ENCODE peak calls at places on chromosome 12, in nine cellular contexts. E is PC-3, T is A549, C is tibial artery, Z is adrenal gland, A is body of pancreas, X is transverse colon, O is heart left ventricle, G is keratinocyte. I is an unnamed sample. For H3K4me1, the result is how much of the 10 kb centered on the place peaks cover.

GRCh38 chr12:25200703-25201102 is 5.7 kb downstream of the ETFRF1 start:
- DNase-seq in E (no peak), T (no peak), C (no peak), Z (no peak), A (no peak), X (no peak), O (no peak), G (no peak), I (no peak)

GRCh38 chr12:69949324-69949723 is 124.3 kb downstream of the MYRFL start:
- DNase-seq in E (no peak), T (no peak), C (no peak), Z (no peak), A (no peak), X (no peak), O (no peak), G (no peak), I (peak)

GRCh38 chr12:70011353-70011752 is 186.3 kb downstream of the MYRFL start:
- DNase-seq in E (no peak), T (no peak), C (no peak), Z (no peak), A (no peak), X (no peak), O (no peak), G (no peak), I (no peak)

GRCh38 chr12:20213851-20214250 is 154.5 kb upstream of the PDE3A start:
- DNase-seq in E (no peak), T (no peak), C (no peak), Z (no peak), A (no peak), X (no peak), O (no peak), G (no peak), I (no peak)

GRCh38 chr12:91889059-91889458 is 256.6 kb downstream of the BTG1 start:
- DNase-seq in E (peak), T (no peak), C (no peak), Z (no peak), A (no peak), X (no peak), O (no peak), G (no peak), I (no peak)

GRCh38 chr12:3727877-3728632 is 24.9 kb downstream of the CRACR2A start:
- DNase-seq in E (no peak), T (no peak), C (no peak), Z (no peak), A (no peak), X (no peak), O (no peak), G (no peak), I (no peak)

GRCh38 chr12:111775205-111776193 is 8.8 kb downstream of the ALDH2 start:
- DNase-seq in E (peak), T (no peak), C (peak), Z (peak), A (peak), X (peak), O (peak), G (no peak), I (peak)

GRCh38 chr12:9111525-9111924 is 4.2 kb downstream of the A2M start:
- DNase-seq in E (no peak), T (no peak), C (no peak), Z (no peak), A (no peak), X (no peak), O (no peak), G (no peak), I (no peak)

GRCh38 chr12:96193725-96194571 is at the start of gene ELK3:
- DNase-seq in E (peak), T (peak), C (peak), Z (peak), A (peak), X (peak), O (peak), G (no peak), I (peak)

GRCh38 chr12:68980476-68981212 is 47.7 kb upstream of the CPM start:
- DNase-seq in E (peak), T (no peak), C (no peak), Z (no peak), A (peak), X (no peak), O (peak), G (peak), I (no peak)

GRCh38 chr12:10959777-10960176 is 20.7 kb upstream of the TAS2R14 start:
- DNase-seq in E (no peak), T (no peak), C (no peak), Z (no peak), A (no peak), X (no peak), O (no peak), G (no peak), I (no peak)

GRCh38 chr12:109606261-109607028 is 32.9 kb downstream of the MVK start:
- DNase-seq in E (no peak), T (no peak), C (no peak), Z (no peak), A (no peak), X (no peak), O (peak), G (no peak), I (no peak)

GRCh38 chr12:85834378-85834777 is 1.8 kb downstream of the RASSF9 start:
- DNase-seq in E (peak), T (no peak), C (no peak), Z (no peak), A (no peak), X (no peak), O (no peak), G (no peak), I (no peak)

GRCh38 chr12:130026608-130027176 is 122.9 kb upstream of the TMEM132D start:
- DNase-seq in E (peak), T (peak), C (no peak), Z (peak), A (peak), X (peak), O (no peak), G (no peak), I (no peak)

GRCh38 chr12:51863921-51864700 is 15.6 kb upstream of the FIGNL2 start:
- DNase-seq in E (no peak), T (no peak), C (no peak), Z (no peak), A (no peak), X (no peak), O (no peak), G (no peak), I (no peak)

GRCh38 chr12:63294327-63294632 is 143.3 kb upstream of the AVPR1A start:
- DNase-seq in E (peak), T (peak), C (no peak), Z (no peak), A (peak), X (no peak), O (no peak), G (no peak), I (no peak)

GRCh38 chr12:104323899-104324298 is 20.4 kb downstream of the EID3 start:
- DNase-seq in E (no peak), T (no peak), C (no peak), Z (no peak), A (no peak), X (no peak), O (no peak), G (no peak), I (no peak)

GRCh38 chr12:104508752-104509446 is 52.2 kb downstream of the CHST11 start:
- DNase-seq in E (no peak), T (no peak), C (no peak), Z (no peak), A (no peak), X (no peak), O (no peak), G (no peak), I (no peak)

GRCh38 chr12:52776913-52777395 is at the start of gene KRT76:
- DNase-seq in E (no peak), T (no peak), C (no peak), Z (no peak), A (no peak), X (no peak), O (no peak), G (no peak), I (no peak)

GRCh38 chr12:123954647-123955350 is 17.8 kb downstream of the CCDC92 start:
- DNase-seq in E (no peak), T (no peak), C (no peak), Z (no peak), A (no peak), X (no peak), O (no peak), G (no peak), I (no peak)

GRCh38 chr12:54984602-54985376 is at the start of gene TESPA1:
- DNase-seq in E (no peak), T (no peak), C (peak), Z (peak), A (peak), X (peak), O (peak), G (no peak), I (peak)

GRCh38 chr12:88360349-88360748 is 218.2 kb downstream of the TMTC3 start:
- DNase-seq in E (no peak), T (no peak), C (no peak), Z (no peak), A (no peak), X (no peak), O (no peak), G (no peak), I (no peak)

GRCh38 chr12:59620326-59620725 is 24.5 kb downstream of the SLC16A7 start:
- DNase-seq in E (peak), T (no peak), C (no peak), Z (no peak), A (no peak), X (no peak), O (no peak), G (no peak), I (no peak)

GRCh38 chr12:56158926-56159461 is 835 bp downstream of the MYL6 start:
- DNase-seq in E (peak), T (peak), C (peak), Z (peak), A (peak), X (peak), O (peak), G (no peak), I (peak)

GRCh38 chr12:23630524-23630923 is 318.9 kb downstream of the SOX5 start:
- DNase-seq in E (no peak), T (no peak), C (no peak), Z (no peak), A (no peak), X (no peak), O (no peak), G (no peak), I (no peak)

GRCh38 chr12:23631991-23632390 is 317.5 kb downstream of the SOX5 start:
- DNase-seq in E (no peak), T (no peak), C (no peak), Z (no peak), A (no peak), X (no peak), O (no peak), G (no peak), I (no peak)

GRCh38 chr12:23628836-23629235 is 320.6 kb downstream of the SOX5 start:
- DNase-seq in E (no peak), T (no peak), C (no peak), Z (no peak), A (no peak), X (no peak), O (no peak), G (no peak), I (no peak)

GRCh38 chr12:23634344-23634743 is 315.1 kb downstream of the SOX5 start:
- DNase-seq in E (no peak), T (no peak), C (no peak), Z (no peak), A (no peak), X (no peak), O (no peak), G (no peak), I (no peak)
- H3K4me1 ChIP-seq in E (under half), T (under half), C (under half), Z (under half), A (under half), X (under half), O (under half), G (under half), I (under half)

GRCh38 chr12:100899301-100899700 is 104.7 kb downstream of the ANO4 start:
- DNase-seq in E (no peak), T (no peak), C (no peak), Z (no peak), A (no peak), X (no peak), O (no peak), G (no peak), I (no peak)

GRCh38 chr12:100908501-100908900 is 113.9 kb downstream of the ANO4 start:
- DNase-seq in E (no peak), T (no peak), C (no peak), Z (no peak), A (no peak), X (no peak), O (no peak), G (peak), I (no peak)

GRCh38 chr12:100901266-100901665 is 106.7 kb downstream of the ANO4 start:
- DNase-seq in E (no peak), T (no peak), C (no peak), Z (no peak), A (no peak), X (no peak), O (no peak), G (no peak), I (no peak)

GRCh38 chr12:100900808-100901207 is 106.2 kb downstream of the ANO4 start:
- DNase-seq in E (no peak), T (no peak), C (no peak), Z (no peak), A (no peak), X (no peak), O (no peak), G (no peak), I (no peak)

DNA sequence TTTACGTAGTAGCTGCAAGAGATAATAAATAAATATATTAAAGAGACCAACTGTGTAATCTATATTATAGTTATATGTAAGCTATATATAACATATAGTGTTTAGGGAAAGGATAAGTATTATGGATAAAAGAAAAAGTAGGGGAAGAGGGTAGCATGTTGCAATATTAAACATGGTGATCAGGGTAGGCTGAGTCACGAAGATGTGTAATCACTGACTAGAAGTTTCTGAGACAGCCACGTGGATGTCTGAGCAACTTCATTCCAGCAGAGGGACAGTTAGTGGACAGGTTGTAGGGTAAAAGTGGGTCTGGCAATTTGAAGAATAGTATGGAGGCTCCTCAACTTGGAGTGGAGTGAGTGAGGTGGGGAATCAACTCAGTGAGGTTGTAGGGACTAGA is 109.7 kb downstream of the ANO4 start:
- DNase-seq in E (no peak), T (no peak), C (no peak), Z (no peak), A (no peak), X (no peak), O (no peak), G (no peak), I (no peak)
- TF ChIP-seq CTCF in E (no peak), T (no peak), C (no peak), Z (no peak), A (no peak), X (no peak), O (no peak), G (no peak), I (no peak)

DNA sequence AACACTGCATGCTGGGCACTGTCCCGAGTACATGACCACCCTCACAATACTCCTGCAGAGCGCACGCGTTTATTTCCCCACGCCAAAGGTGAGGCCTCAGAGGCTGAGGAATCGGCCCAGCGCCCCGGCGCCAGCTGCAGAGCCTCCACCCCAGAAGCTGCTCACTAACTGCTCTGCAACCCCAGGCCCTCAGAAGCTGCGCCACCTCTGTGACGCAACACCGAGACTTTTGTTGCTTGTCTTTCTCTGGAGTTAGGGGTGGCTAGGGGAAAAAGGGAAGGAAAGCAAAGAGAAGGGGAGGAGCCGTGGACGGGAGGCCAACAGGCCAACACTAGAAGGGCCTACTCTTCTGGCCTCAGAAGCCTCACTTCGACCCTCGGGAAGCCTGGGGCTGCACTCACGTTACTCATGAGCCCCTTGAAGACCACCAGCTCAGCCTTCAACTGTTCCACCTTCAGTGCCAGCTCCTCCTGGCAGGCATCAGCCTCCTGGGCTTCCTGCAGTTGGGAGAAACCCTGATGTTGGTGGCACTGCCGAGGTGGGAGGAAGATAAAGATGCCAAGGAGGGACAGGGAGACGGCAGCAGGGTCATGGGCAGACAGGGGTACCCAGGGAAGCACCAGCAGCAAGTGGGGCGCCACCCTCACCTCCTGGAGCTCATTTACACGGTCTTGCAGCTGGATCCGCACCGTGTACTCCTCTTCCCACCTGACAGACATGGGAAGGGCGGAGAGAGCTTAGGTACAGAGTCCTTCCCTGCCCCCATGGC is 5.4 kb downstream of the IFFO1 start:
- DNase-seq in E (no peak), T (no peak), C (no peak), Z (no peak), A (no peak), X (no peak), O (no peak), G (no peak), I (no peak)
- H3K4me1 ChIP-seq in E (under half), T (under half), C (under half), Z (half or more), A (under half), X (under half), O (half or more), G (under half), I (under half)

DNA sequence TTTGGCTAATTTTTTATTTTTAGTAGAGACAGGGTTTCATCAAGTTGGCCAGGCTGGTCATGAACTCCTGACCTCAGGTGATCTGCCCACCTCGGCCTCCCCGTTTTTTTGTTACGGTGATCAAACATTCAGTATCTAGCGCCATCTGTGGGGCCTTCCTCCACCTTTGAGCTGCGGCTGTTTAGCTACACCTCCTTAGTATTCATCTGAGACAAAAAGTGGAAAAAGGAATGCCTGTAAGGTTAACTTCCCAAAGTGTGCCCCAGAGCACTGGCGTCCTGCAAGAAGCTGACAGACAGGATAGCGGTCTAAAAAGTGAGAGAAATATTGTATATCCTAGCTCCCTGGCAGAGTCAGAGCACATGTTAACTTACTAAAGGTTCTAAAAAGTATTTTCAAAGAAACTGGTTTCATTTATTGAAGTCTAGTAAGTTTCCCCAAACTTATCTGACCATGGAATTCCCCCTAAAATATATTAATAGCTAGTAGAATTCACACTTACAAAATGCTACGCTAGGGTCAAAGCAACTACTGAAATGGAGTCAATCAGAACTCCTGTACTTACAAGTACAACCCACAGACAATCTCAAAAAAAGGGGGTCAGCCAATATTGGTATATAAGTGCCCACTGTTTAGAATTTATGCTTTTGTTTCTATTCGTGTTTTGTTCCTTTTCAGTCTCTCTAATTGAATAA is 59.1 kb downstream of the DUSP16 start:
- DNase-seq in E (no peak), T (no peak), C (no peak), Z (no peak), A (no peak), X (no peak), O (no peak), G (no peak), I (no peak)
- TF ChIP-seq CTCF in E (no peak), T (no peak), C (no peak), Z (no peak), A (no peak), X (no peak), O (no peak), G (no peak), I (no peak)

GRCh38 chr12:122061253-122061652 is 17.3 kb upstream of the MLXIP start:
- DNase-seq in E (no peak), T (no peak), C (no peak), Z (no peak), A (no peak), X (no peak), O (no peak), G (no peak), I (no peak)

GRCh38 chr12:122064034-122064777 is 14.3 kb upstream of the MLXIP start:
- DNase-seq in E (peak), T (peak), C (peak), Z (peak), A (peak), X (peak), O (peak), G (no peak), I (peak)

GRCh38 chr12:122062832-122063690 is 15.5 kb upstream of the MLXIP start:
- DNase-seq in E (peak), T (peak), C (peak), Z (peak), A (peak), X (peak), O (peak), G (peak), I (no peak)

GRCh38 chr12:122064780-122065588 is 13.6 kb upstream of the MLXIP start:
- DNase-seq in E (peak), T (no peak), C (no peak), Z (no peak), A (peak), X (no peak), O (no peak), G (no peak), I (peak)

GRCh38 chr12:122063691-122064033 is 14.9 kb upstream of the MLXIP start:
- DNase-seq in E (no peak), T (no peak), C (no peak), Z (no peak), A (peak), X (no peak), O (no peak), G (no peak), I (no peak)
- H3K4me1 ChIP-seq in E (under half), T (under half), C (under half), Z (under half), A (half or more), X (half or more), O (half or more), G (under half), I (under half)

GRCh38 chr12:113003631-113004030 is 25.3 kb downstream of the OAS2 start:
- DNase-seq in E (no peak), T (no peak), C (no peak), Z (no peak), A (no peak), X (no peak), O (no peak), G (no peak), I (no peak)

GRCh38 chr12:113002676-113003075 is 24.4 kb downstream of the OAS2 start:
- DNase-seq in E (no peak), T (no peak), C (no peak), Z (no peak), A (no peak), X (no peak), O (no peak), G (no peak), I (no peak)

GRCh38 chr12:113007166-113007565 is 28.8 kb downstream of the OAS2 start:
- DNase-seq in E (peak), T (no peak), C (no peak), Z (peak), A (no peak), X (no peak), O (no peak), G (no peak), I (no peak)

GRCh38 chr12:113006641-113007040 is 28.3 kb downstream of the OAS2 start:
- DNase-seq in E (no peak), T (no peak), C (no peak), Z (no peak), A (no peak), X (no peak), O (no peak), G (no peak), I (no peak)

DNA sequence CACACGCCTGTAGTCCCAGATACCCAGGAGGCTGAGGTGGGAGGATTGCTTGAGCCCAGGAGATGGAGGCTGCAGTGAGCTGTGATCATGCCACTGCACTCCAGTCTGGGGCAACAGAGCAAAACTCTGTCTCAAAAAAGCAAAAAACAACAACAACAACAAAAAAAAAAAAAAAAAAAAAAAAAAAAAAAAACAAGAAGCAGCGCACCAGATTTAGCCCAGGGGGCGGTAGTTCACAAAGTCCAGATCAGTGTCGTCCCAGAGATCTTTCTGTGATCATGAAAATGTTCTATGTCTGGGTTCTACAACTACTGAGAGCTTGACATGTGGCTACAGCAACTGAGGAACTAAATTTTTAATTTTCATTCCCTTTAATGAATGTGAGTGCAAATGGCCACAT is 27.4 kb downstream of the OAS2 start:
- DNase-seq in E (peak), T (peak), C (no peak), Z (no peak), A (no peak), X (no peak), O (no peak), G (no peak), I (no peak)
- TF ChIP-seq CTCF in E (peak), T (peak), C (no peak), Z (no peak), A (no peak), X (no peak), O (no peak), G (peak), I (no peak)